ENCODE peak calls at places on chromosomes 7 and 10, in seven cellular contexts. One of them, this sample, is unnamed.

GRCh38 chr10:91820144-91820543 is 21.9 kb downstream of the TNKS2 start:
- DNase-seq in left ventricle myocardium inferior: no peak
- DNase-seq in right atrium auricular region: no peak
- DNase-seq in upper lobe of right lung: no peak
- DNase-seq in psoas muscle: no peak
- DNase-seq in HCT116: no peak
- DNase-seq in gastrocnemius medialis: no peak
- DNase-seq in this sample: peak; percentile 21

GRCh38 chr10:73876157-73876556 is 1.8 kb upstream of the CAMK2G start:
- DNase-seq in gastrocnemius medialis: no peak
- DNase-seq in HCT116: no peak
- DNase-seq in right atrium auricular region: no peak
- DNase-seq in psoas muscle: no peak
- DNase-seq in upper lobe of right lung: no peak
- DNase-seq in left ventricle myocardium inferior: no peak
- DNase-seq in this sample: no peak

GRCh38 chr7:157558061-157558460 is 221.3 kb downstream of the DNAJB6 start:
- DNase-seq in right atrium auricular region: no peak
- DNase-seq in left ventricle myocardium inferior: no peak
- DNase-seq in gastrocnemius medialis: no peak
- DNase-seq in upper lobe of right lung: peak; percentile 61
- DNase-seq in HCT116: no peak
- DNase-seq in psoas muscle: no peak
- DNase-seq in this sample: no peak

GRCh38 chr10:37488792-37489657 is 363.6 kb downstream of the ANKRD30A start:
- DNase-seq in gastrocnemius medialis: no peak
- DNase-seq in psoas muscle: no peak
- DNase-seq in left ventricle myocardium inferior: no peak
- DNase-seq in upper lobe of right lung: no peak
- DNase-seq in HCT116: no peak
- DNase-seq in right atrium auricular region: no peak
- DNase-seq in this sample: no peak

GRCh38 chr10:24306507-24306875 is 97.6 kb downstream of the KIAA1217 start:
- DNase-seq in psoas muscle: peak; percentile 27
- DNase-seq in upper lobe of right lung: no peak
- DNase-seq in HCT116: no peak
- DNase-seq in gastrocnemius medialis: peak; percentile 89
- DNase-seq in left ventricle myocardium inferior: no peak
- DNase-seq in right atrium auricular region: no peak
- DNase-seq in this sample: no peak

GRCh38 chr7:81280531-81280930 is 361.7 kb upstream of the SEMA3C start:
- DNase-seq in gastrocnemius medialis: no peak
- DNase-seq in right atrium auricular region: no peak
- DNase-seq in upper lobe of right lung: no peak
- DNase-seq in HCT116: no peak
- DNase-seq in psoas muscle: no peak
- DNase-seq in left ventricle myocardium inferior: no peak
- DNase-seq in this sample: no peak

GRCh38 chr10:73793456-73793855 is 8.1 kb downstream of the ZSWIM8 start:
- DNase-seq in left ventricle myocardium inferior: no peak
- DNase-seq in psoas muscle: no peak
- DNase-seq in HCT116: no peak
- DNase-seq in right atrium auricular region: no peak
- DNase-seq in gastrocnemius medialis: peak; percentile 9
- DNase-seq in upper lobe of right lung: peak; percentile 27
- DNase-seq in this sample: no peak

GRCh38 chr7:1571261-1571650 is 1.4 kb upstream of the PSMG3 start:
- DNase-seq in left ventricle myocardium inferior: no peak
- DNase-seq in upper lobe of right lung: no peak
- DNase-seq in HCT116: no peak
- DNase-seq in right atrium auricular region: no peak
- DNase-seq in psoas muscle: no peak
- DNase-seq in gastrocnemius medialis: no peak
- DNase-seq in this sample: peak; percentile 65

GRCh38 chr10:125992244-125992643 is 95.9 kb downstream of the FANK1 start:
- DNase-seq in gastrocnemius medialis: no peak
- DNase-seq in left ventricle myocardium inferior: no peak
- DNase-seq in HCT116: no peak
- DNase-seq in psoas muscle: no peak
- DNase-seq in right atrium auricular region: no peak
- DNase-seq in upper lobe of right lung: no peak
- DNase-seq in this sample: no peak

GRCh38 chr10:83612050-83612449 is 527.3 kb upstream of the GHITM start:
- DNase-seq in upper lobe of right lung: no peak
- DNase-seq in HCT116: no peak
- DNase-seq in psoas muscle: no peak
- DNase-seq in gastrocnemius medialis: no peak
- DNase-seq in right atrium auricular region: no peak
- DNase-seq in left ventricle myocardium inferior: no peak
- DNase-seq in this sample: peak; percentile 73

GRCh38 chr10:132612571-132613504 is 75.3 kb downstream of the INPP5A start:
- DNase-seq in upper lobe of right lung: peak; percentile 46
- DNase-seq in psoas muscle: no peak
- DNase-seq in gastrocnemius medialis: no peak
- DNase-seq in left ventricle myocardium inferior: no peak
- DNase-seq in HCT116: no peak
- DNase-seq in right atrium auricular region: no peak
- DNase-seq in this sample: no peak

GRCh38 chr10:119401671-119402395 is 140.7 kb downstream of the RGS10 start:
- DNase-seq in gastrocnemius medialis: peak; percentile 84
- DNase-seq in psoas muscle: peak; percentile 81
- DNase-seq in HCT116: peak; percentile 53
- DNase-seq in right atrium auricular region: peak; percentile 93
- DNase-seq in left ventricle myocardium inferior: peak; percentile 82
- DNase-seq in upper lobe of right lung: no peak
- DNase-seq in this sample: peak; percentile 92

GRCh38 chr10:114551310-114551972 is 106.6 kb downstream of the ABLIM1 start:
- DNase-seq in psoas muscle: peak; percentile 32
- DNase-seq in upper lobe of right lung: peak; percentile 78
- DNase-seq in HCT116: no peak
- DNase-seq in right atrium auricular region: peak; percentile 76
- DNase-seq in gastrocnemius medialis: peak; percentile 35
- DNase-seq in left ventricle myocardium inferior: peak; percentile 65
- DNase-seq in this sample: peak; percentile 37

GRCh38 chr10:114547466-114547865 is 110.6 kb downstream of the ABLIM1 start:
- DNase-seq in upper lobe of right lung: no peak
- DNase-seq in HCT116: no peak
- DNase-seq in right atrium auricular region: no peak
- DNase-seq in gastrocnemius medialis: no peak
- DNase-seq in left ventricle myocardium inferior: no peak
- DNase-seq in psoas muscle: no peak
- DNase-seq in this sample: no peak

GRCh38 chr10:114550756-114551290 is 107.3 kb downstream of the ABLIM1 start:
- DNase-seq in left ventricle myocardium inferior: no peak
- DNase-seq in HCT116: peak; percentile 32
- DNase-seq in gastrocnemius medialis: no peak
- DNase-seq in psoas muscle: no peak
- DNase-seq in upper lobe of right lung: no peak
- DNase-seq in right atrium auricular region: no peak
- DNase-seq in this sample: peak; percentile 56

GRCh38 chr10:114547056-114547455 is 111.0 kb downstream of the ABLIM1 start:
- DNase-seq in upper lobe of right lung: no peak
- DNase-seq in right atrium auricular region: no peak
- DNase-seq in left ventricle myocardium inferior: no peak
- DNase-seq in gastrocnemius medialis: no peak
- DNase-seq in HCT116: no peak
- DNase-seq in psoas muscle: no peak
- DNase-seq in this sample: no peak

GRCh38 chr10:114548662-114549061 is 109.4 kb downstream of the ABLIM1 start:
- DNase-seq in right atrium auricular region: no peak
- DNase-seq in HCT116: peak; percentile 56
- DNase-seq in upper lobe of right lung: no peak
- DNase-seq in gastrocnemius medialis: peak; percentile 36
- DNase-seq in left ventricle myocardium inferior: no peak
- DNase-seq in psoas muscle: no peak
- DNase-seq in this sample: peak; percentile 83
- TF ChIP-seq CTCF in right atrium auricular region: peak; percentile 64
- TF ChIP-seq CTCF in HCT116: peak; percentile 58
- TF ChIP-seq CTCF in upper lobe of right lung: peak; percentile 44
- TF ChIP-seq CTCF in gastrocnemius medialis: peak; percentile 37
- TF ChIP-seq CTCF in left ventricle myocardium inferior: peak; percentile 54
- TF ChIP-seq CTCF in psoas muscle: peak; percentile 34
- TF ChIP-seq CTCF in this sample: peak; percentile 72

GRCh38 chr10:59362184-59362966 is at the start of gene FAM13C:
- DNase-seq in upper lobe of right lung: peak; percentile 85
- DNase-seq in HCT116: no peak
- DNase-seq in psoas muscle: peak; percentile 62
- DNase-seq in right atrium auricular region: peak; percentile 68
- DNase-seq in gastrocnemius medialis: peak; percentile 78
- DNase-seq in left ventricle myocardium inferior: peak; percentile 71
- DNase-seq in this sample: peak; percentile 66

GRCh38 chr10:59361659-59362183 is 628 bp downstream of the FAM13C start:
- DNase-seq in HCT116: no peak
- DNase-seq in gastrocnemius medialis: no peak
- DNase-seq in left ventricle myocardium inferior: no peak
- DNase-seq in right atrium auricular region: no peak
- DNase-seq in upper lobe of right lung: no peak
- DNase-seq in psoas muscle: no peak
- DNase-seq in this sample: peak; percentile 3

GRCh38 chr10:59362991-59363390 is 642 bp upstream of the FAM13C start:
- DNase-seq in HCT116: no peak
- DNase-seq in right atrium auricular region: peak; percentile 82
- DNase-seq in gastrocnemius medialis: peak; percentile 74
- DNase-seq in left ventricle myocardium inferior: peak; percentile 67
- DNase-seq in upper lobe of right lung: peak; percentile 66
- DNase-seq in psoas muscle: peak; percentile 65
- DNase-seq in this sample: peak; percentile 57

GRCh38 chr10:59358576-59358975 is 3.8 kb downstream of the FAM13C start:
- DNase-seq in right atrium auricular region: no peak
- DNase-seq in left ventricle myocardium inferior: no peak
- DNase-seq in gastrocnemius medialis: no peak
- DNase-seq in upper lobe of right lung: no peak
- DNase-seq in HCT116: no peak
- DNase-seq in psoas muscle: no peak
- DNase-seq in this sample: peak; percentile 8

GRCh38 chr10:59360605-59361515 is 1.5 kb downstream of the FAM13C start:
- DNase-seq in psoas muscle: no peak
- DNase-seq in HCT116: no peak
- DNase-seq in upper lobe of right lung: no peak
- DNase-seq in right atrium auricular region: no peak
- DNase-seq in gastrocnemius medialis: peak; percentile 35
- DNase-seq in left ventricle myocardium inferior: no peak
- DNase-seq in this sample: peak; percentile 25
- H3K4me3 ChIP-seq in psoas muscle: peak overlapping the region; percentile 77
- H3K4me3 ChIP-seq in HCT116: no peak overlapping the region
- H3K4me3 ChIP-seq in upper lobe of right lung: peak overlapping the region; percentile 55
- H3K4me3 ChIP-seq in right atrium auricular region: no peak overlapping the region
- H3K4me3 ChIP-seq in gastrocnemius medialis: peak overlapping the region; percentile 70
- H3K4me3 ChIP-seq in left ventricle myocardium inferior: peak overlapping the region; percentile 79
- H3K4me3 ChIP-seq in this sample: peak overlapping the region; percentile 8

GRCh38 chr7:110001254-110001938 is 1089.5 kb upstream of the LRRN3 start:
- DNase-seq in HCT116: no peak
- DNase-seq in upper lobe of right lung: no peak
- DNase-seq in left ventricle myocardium inferior: no peak
- DNase-seq in gastrocnemius medialis: no peak
- DNase-seq in psoas muscle: no peak
- DNase-seq in right atrium auricular region: no peak
- DNase-seq in this sample: no peak

GRCh38 chr7:110007316-110007910 is 1083.5 kb upstream of the LRRN3 start:
- DNase-seq in upper lobe of right lung: no peak
- DNase-seq in left ventricle myocardium inferior: no peak
- DNase-seq in gastrocnemius medialis: no peak
- DNase-seq in right atrium auricular region: no peak
- DNase-seq in psoas muscle: no peak
- DNase-seq in HCT116: no peak
- DNase-seq in this sample: no peak

GRCh38 chr7:109997837-109998236 is 1093.1 kb upstream of the LRRN3 start:
- DNase-seq in left ventricle myocardium inferior: no peak
- DNase-seq in right atrium auricular region: no peak
- DNase-seq in upper lobe of right lung: no peak
- DNase-seq in psoas muscle: no peak
- DNase-seq in HCT116: no peak
- DNase-seq in gastrocnemius medialis: no peak
- DNase-seq in this sample: no peak

GRCh38 chr7:110003827-110004226 is 1087.1 kb upstream of the LRRN3 start:
- DNase-seq in right atrium auricular region: no peak
- DNase-seq in upper lobe of right lung: no peak
- DNase-seq in gastrocnemius medialis: no peak
- DNase-seq in HCT116: no peak
- DNase-seq in psoas muscle: no peak
- DNase-seq in left ventricle myocardium inferior: no peak
- DNase-seq in this sample: no peak
- TF ChIP-seq CTCF in right atrium auricular region: no peak
- TF ChIP-seq CTCF in upper lobe of right lung: no peak
- TF ChIP-seq CTCF in gastrocnemius medialis: no peak
- TF ChIP-seq CTCF in HCT116: no peak
- TF ChIP-seq CTCF in psoas muscle: no peak
- TF ChIP-seq CTCF in left ventricle myocardium inferior: no peak
- TF ChIP-seq CTCF in this sample: no peak

DNA sequence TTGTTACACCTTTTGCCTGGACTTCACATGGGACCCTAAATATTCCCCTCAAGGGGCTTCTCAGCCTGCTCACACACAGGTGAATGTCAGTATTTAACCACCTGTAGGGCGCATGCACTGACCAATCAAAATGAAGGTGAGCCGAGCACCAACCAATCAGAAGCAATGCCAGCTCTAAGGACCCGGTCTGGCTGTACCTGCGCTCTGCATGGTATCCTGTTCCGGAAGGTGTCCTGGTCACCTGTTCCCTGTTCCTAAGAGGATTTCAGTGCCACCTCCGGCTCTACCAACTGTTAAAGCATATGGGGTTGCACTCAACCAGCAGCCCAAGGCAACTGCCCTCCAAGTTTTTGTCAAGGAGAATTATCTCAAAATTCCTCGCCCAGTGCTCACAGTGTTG is 18.4 kb upstream of the CALN1 start:
- DNase-seq in gastrocnemius medialis: no peak
- DNase-seq in upper lobe of right lung: no peak
- DNase-seq in psoas muscle: no peak
- DNase-seq in HCT116: no peak
- DNase-seq in right atrium auricular region: no peak
- DNase-seq in left ventricle myocardium inferior: no peak
- DNase-seq in this sample: no peak
- H3K4me3 ChIP-seq in gastrocnemius medialis: no peak overlapping the region
- H3K4me3 ChIP-seq in upper lobe of right lung: no peak overlapping the region
- H3K4me3 ChIP-seq in psoas muscle: no peak overlapping the region
- H3K4me3 ChIP-seq in HCT116: no peak overlapping the region
- H3K4me3 ChIP-seq in right atrium auricular region: no peak overlapping the region
- H3K4me3 ChIP-seq in left ventricle myocardium inferior: no peak overlapping the region
- H3K4me3 ChIP-seq in this sample: no peak overlapping the region

GRCh38 chr10:99340650-99341049 is 11.5 kb downstream of the CNNM1 start:
- DNase-seq in left ventricle myocardium inferior: no peak
- DNase-seq in gastrocnemius medialis: no peak
- DNase-seq in psoas muscle: no peak
- DNase-seq in upper lobe of right lung: no peak
- DNase-seq in right atrium auricular region: no peak
- DNase-seq in HCT116: no peak
- DNase-seq in this sample: no peak
- TF ChIP-seq CTCF in left ventricle myocardium inferior: no peak
- TF ChIP-seq CTCF in gastrocnemius medialis: no peak
- TF ChIP-seq CTCF in psoas muscle: no peak
- TF ChIP-seq CTCF in upper lobe of right lung: no peak
- TF ChIP-seq CTCF in right atrium auricular region: no peak
- TF ChIP-seq CTCF in HCT116: no peak
- TF ChIP-seq CTCF in this sample: no peak

GRCh38 chr7:77570330-77571011 is 33.4 kb downstream of the PTPN12 start:
- DNase-seq in gastrocnemius medialis: no peak
- DNase-seq in upper lobe of right lung: no peak
- DNase-seq in HCT116: no peak
- DNase-seq in right atrium auricular region: no peak
- DNase-seq in psoas muscle: no peak
- DNase-seq in left ventricle myocardium inferior: no peak
- DNase-seq in this sample: peak; percentile 79
- H3K4me3 ChIP-seq in gastrocnemius medialis: no peak overlapping the region
- H3K4me3 ChIP-seq in upper lobe of right lung: no peak overlapping the region
- H3K4me3 ChIP-seq in HCT116: no peak overlapping the region
- H3K4me3 ChIP-seq in right atrium auricular region: no peak overlapping the region
- H3K4me3 ChIP-seq in psoas muscle: no peak overlapping the region
- H3K4me3 ChIP-seq in left ventricle myocardium inferior: no peak overlapping the region
- H3K4me3 ChIP-seq in this sample: no peak overlapping the region